ENCODE peak calls at places on chromosomes 5 and 9, in seven cellular contexts. N, C, P, X, Y, V and J are unnamed samples.

GRCh38 chr5:140882591-140882899 is 621 bp downstream of the PCDHA13 start:
- DNase-seq in N (peak; percentile 38), C (peak; percentile 46), Y (no peak), P (no peak), V (peak; percentile 43), X (no peak), J (peak; percentile 90)

GRCh38 chr5:154214236-154215106 is 23.9 kb downstream of the GALNT10 start:
- DNase-seq in X (no peak), V (no peak), N (peak; percentile 43), P (no peak), Y (no peak), C (no peak), J (no peak)

GRCh38 chr5:143213851-143214363 is 189.6 kb downstream of the NR3C1 start:
- DNase-seq in P (no peak), N (no peak), X (peak; percentile 97), V (no peak), C (no peak), Y (no peak), J (no peak)

GRCh38 chr5:95728494-95729114 is 2.5 kb upstream of the RHOBTB3 start:
- DNase-seq in C (no peak), Y (no peak), P (no peak), V (no peak), X (no peak), N (no peak), J (peak; percentile 63)

GRCh38 chr9:14608521-14608920 is 84.7 kb downstream of the ZDHHC21 start:
- DNase-seq in V (no peak), P (no peak), C (no peak), Y (no peak), N (no peak), X (no peak), J (no peak)

GRCh38 chr5:127840809-127841208 is 137.6 kb downstream of the CCDC192 start:
- DNase-seq in V (no peak), C (no peak), Y (no peak), X (no peak), P (no peak), N (no peak), J (no peak)

GRCh38 chr9:121599872-121600585 is 51.4 kb upstream of the DAB2IP start:
- DNase-seq in Y (no peak), P (no peak), N (peak; percentile 48), C (no peak), V (peak; percentile 72), X (no peak), J (peak; percentile 58)

GRCh38 chr9:35277649-35278359 is 116.0 kb downstream of the UNC13B start:
- DNase-seq in X (no peak), V (no peak), Y (no peak), P (no peak), N (no peak), C (no peak), J (no peak)

GRCh38 chr5:42591026-42591425 is 165.6 kb upstream of the CCDC152 start:
- DNase-seq in V (no peak), N (no peak), X (no peak), P (no peak), C (no peak), Y (no peak), J (no peak)

GRCh38 chr5:90144625-90145327 is 264.8 kb downstream of the CETN3 start:
- DNase-seq in N (no peak), P (no peak), C (no peak), Y (no peak), V (no peak), X (no peak), J (no peak)

GRCh38 chr9:109072810-109073435 is 46.8 kb downstream of the TMEM245 start:
- DNase-seq in Y (peak; percentile 35), N (no peak), P (no peak), V (no peak), X (no peak), C (no peak), J (no peak)

GRCh38 chr9:32956606-32957005 is 44.8 kb downstream of the APTX start:
- DNase-seq in P (no peak), V (no peak), N (no peak), C (no peak), Y (no peak), X (no peak), J (no peak)

GRCh38 chr9:81844131-81844567 is 84.1 kb upstream of the SPATA31D4 start:
- DNase-seq in P (no peak), Y (peak; percentile 15), N (no peak), V (no peak), C (no peak), X (no peak), J (no peak)

GRCh38 chr9:23850242-23851023 is 24.4 kb upstream of the ELAVL2 start:
- DNase-seq in V (peak; percentile 53), P (no peak), Y (no peak), N (no peak), C (no peak), X (no peak), J (peak; percentile 79)

GRCh38 chr9:83266618-83267543 is 203.9 kb upstream of the RASEF start:
- DNase-seq in N (no peak), X (no peak), C (no peak), P (no peak), V (no peak), Y (peak; percentile 78), J (no peak)

GRCh38 chr5:148972958-148973357 is 89.9 kb downstream of the SH3TC2 start:
- DNase-seq in N (peak; percentile 79), C (peak; percentile 49), P (no peak), Y (peak; percentile 13), V (no peak), X (no peak), J (no peak)

GRCh38 chr5:130605200-130605599 is 559.9 kb downstream of the HINT1 start:
- DNase-seq in P (no peak), Y (no peak), N (no peak), V (no peak), X (no peak), C (peak; percentile 4), J (no peak)

DNA sequence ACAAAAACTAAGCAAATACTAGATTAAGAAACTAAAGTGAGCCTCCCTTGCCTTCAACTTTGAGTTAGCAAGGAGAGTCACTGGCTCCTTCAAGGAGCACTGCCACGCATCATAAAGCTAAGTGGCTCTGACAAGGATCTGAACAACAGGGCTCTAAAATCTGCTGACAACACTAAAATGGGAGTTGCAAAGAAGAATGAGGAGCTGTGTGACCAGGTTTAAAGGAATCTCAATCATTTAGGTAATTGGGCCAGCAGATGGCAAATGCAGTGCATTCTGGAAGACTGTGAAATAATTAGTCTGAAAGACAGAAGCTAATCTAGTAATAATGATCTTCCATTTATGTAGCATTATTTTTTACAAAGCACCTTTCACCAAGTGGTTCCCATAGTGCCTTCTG is 297.0 kb upstream of the TAS2R1 start:
- DNase-seq in N (no peak), C (no peak), Y (no peak), X (no peak), V (no peak), P (no peak), J (peak; percentile 41)
- TF ChIP-seq REST in N (no peak), C (no peak), Y (no peak), X (no peak), V (no peak), P (no peak), J (no peak)

DNA sequence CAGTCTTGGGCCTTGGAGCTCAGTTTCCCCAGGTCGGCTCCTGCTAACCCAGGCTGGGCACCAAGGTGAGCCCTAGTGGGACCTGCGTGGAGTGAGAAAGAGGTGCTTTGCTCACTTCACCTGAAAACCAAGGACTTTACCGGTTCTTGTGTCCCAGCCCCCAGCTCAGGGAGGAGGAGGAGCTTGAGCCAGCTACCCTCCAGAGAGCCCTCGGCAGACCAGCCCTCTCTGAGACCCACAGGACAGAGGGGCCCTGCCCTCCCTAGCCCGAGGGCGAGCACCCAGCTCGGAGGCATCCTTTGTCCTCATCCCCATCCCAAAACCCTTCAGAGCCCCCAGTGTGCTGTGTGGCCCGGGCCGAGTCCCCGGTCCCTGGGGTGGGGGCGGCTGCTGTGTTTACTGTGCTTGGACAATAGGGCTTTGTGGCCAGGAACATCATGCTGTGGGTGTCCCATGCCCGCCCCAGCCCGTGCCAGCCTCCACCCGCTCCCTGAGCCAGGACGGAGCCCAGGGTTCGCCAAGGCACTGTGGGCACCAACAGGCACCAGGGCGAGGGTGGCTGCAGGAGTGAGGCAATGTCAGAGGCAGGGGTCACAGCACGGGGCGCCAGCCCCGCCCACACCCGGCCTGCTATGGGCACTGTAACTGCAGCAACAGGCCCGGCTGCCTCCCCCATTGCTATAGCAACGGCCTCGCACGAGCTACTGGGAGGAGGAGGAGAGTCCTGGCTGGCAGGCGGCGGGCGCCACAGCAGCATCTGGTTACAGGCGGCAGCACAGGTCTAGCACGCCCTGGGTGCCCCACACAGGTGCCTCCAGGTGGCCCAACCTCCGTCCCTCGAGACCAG is 2.7 kb downstream of the ABCA2 start:
- DNase-seq in V (peak; percentile 90), N (no peak), C (no peak), P (no peak), X (no peak), Y (peak; percentile 52), J (no peak)
- TF ChIP-seq REST in V (no peak), N (no peak), C (no peak), P (no peak), X (no peak), Y (no peak), J (no peak)

GRCh38 chr5:109484597-109484996 is 74.8 kb upstream of the PJA2 start:
- DNase-seq in X (no peak), V (no peak), N (no peak), Y (no peak), P (no peak), C (no peak), J (no peak)

GRCh38 chr5:109486200-109486804 is 76.5 kb upstream of the PJA2 start:
- DNase-seq in V (no peak), N (no peak), Y (no peak), X (no peak), P (no peak), C (no peak), J (no peak)

GRCh38 chr5:109482748-109483147 is 73.0 kb upstream of the PJA2 start:
- DNase-seq in X (no peak), P (no peak), N (no peak), V (no peak), Y (peak; percentile 29), C (no peak), J (peak; percentile 17)

GRCh38 chr5:109483395-109483974 is 73.7 kb upstream of the PJA2 start:
- DNase-seq in X (no peak), N (no peak), V (no peak), Y (no peak), P (no peak), C (no peak), J (no peak)

DNA sequence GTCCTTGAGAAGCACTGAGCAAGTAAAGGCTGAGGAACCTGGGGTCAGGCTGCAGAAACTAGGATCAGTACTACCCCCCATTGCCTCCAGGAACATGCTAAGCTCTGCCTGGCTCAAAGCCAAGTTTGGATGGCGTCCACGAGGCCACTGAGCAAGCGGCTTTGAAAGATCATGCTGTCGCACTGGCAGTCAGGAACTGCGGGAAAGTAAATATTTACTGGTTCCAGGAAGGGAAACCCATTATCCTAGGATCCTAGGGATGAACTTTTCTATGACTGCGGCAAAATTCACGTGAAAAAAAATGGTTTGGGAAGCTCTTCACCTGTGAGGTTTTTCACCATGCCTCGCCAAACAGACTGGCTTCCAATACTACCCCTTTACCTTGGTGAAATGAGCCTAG is 75.3 kb upstream of the PJA2 start:
- DNase-seq in C (no peak), V (peak; percentile 27), X (no peak), P (no peak), N (no peak), Y (peak; percentile 92), J (no peak)
- TF ChIP-seq REST in C (no peak), V (no peak), X (no peak), P (no peak), N (no peak), Y (peak; percentile 42), J (no peak)

DNA sequence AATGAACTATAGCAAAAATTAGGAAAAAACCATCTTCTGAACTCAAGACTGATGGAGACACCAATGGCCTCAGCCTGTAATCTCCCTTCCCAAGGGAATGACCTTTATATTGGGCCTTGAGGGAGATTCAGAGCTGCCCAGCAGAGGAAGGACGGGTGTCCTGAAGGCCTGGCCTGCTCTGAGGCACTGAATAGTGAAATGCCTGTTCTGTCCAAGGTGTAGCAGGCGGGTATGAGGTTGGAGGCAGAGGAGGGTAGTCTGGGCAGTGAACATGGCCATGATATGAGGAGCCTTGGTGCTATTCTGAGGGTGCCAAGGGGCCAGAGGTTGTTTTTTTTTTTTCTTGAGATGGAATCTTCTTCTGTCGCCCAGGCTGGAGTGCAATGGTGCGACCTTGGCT is 25.0 kb downstream of the PSD2 start:
- DNase-seq in P (no peak), C (no peak), Y (no peak), V (no peak), N (no peak), X (no peak), J (no peak)
- TF ChIP-seq REST in P (no peak), C (no peak), Y (no peak), V (no peak), N (no peak), X (no peak), J (no peak)